ENCODE peak calls at places on chromosomes 6 and 20, in eight cellular contexts. One of them, this sample, is unnamed. For H3K9me3, the result is how much of the 10 kb centered on the place peaks cover.

GRCh38 chr6:132813173-132813856 is 1.1 kb upstream of the RPS12 start:
- DNase-seq in suprapubic skin: peak
- DNase-seq in CD4-positive, CD25-positive, alpha-beta regulatory T cell: peak
- DNase-seq in psoas muscle: peak
- DNase-seq in effector memory CD4-positive, alpha-beta T cell: peak
- DNase-seq in lower lobe of right lung: peak
- DNase-seq in A549: no peak
- DNase-seq in endodermal cell: peak
- DNase-seq in this sample: peak

GRCh38 chr6:155418017-155418749 is 37.5 kb downstream of the NOX3 start:
- DNase-seq in psoas muscle: no peak
- DNase-seq in lower lobe of right lung: no peak
- DNase-seq in suprapubic skin: peak
- DNase-seq in CD4-positive, CD25-positive, alpha-beta regulatory T cell: peak
- DNase-seq in A549: no peak
- DNase-seq in effector memory CD4-positive, alpha-beta T cell: peak
- DNase-seq in endodermal cell: no peak
- DNase-seq in this sample: peak

GRCh38 chr6:149221774-149222070 is 95.8 kb upstream of the TAB2 start:
- DNase-seq in A549: no peak
- DNase-seq in lower lobe of right lung: no peak
- DNase-seq in effector memory CD4-positive, alpha-beta T cell: no peak
- DNase-seq in CD4-positive, CD25-positive, alpha-beta regulatory T cell: no peak
- DNase-seq in endodermal cell: no peak
- DNase-seq in psoas muscle: no peak
- DNase-seq in suprapubic skin: no peak
- DNase-seq in this sample: no peak

GRCh38 chr6:166490671-166491500 is 95.6 kb downstream of the RAMACL start:
- DNase-seq in A549: no peak
- DNase-seq in endodermal cell: no peak
- DNase-seq in CD4-positive, CD25-positive, alpha-beta regulatory T cell: no peak
- DNase-seq in lower lobe of right lung: no peak
- DNase-seq in psoas muscle: peak
- DNase-seq in suprapubic skin: peak
- DNase-seq in effector memory CD4-positive, alpha-beta T cell: no peak
- DNase-seq in this sample: no peak

GRCh38 chr6:166771701-166772100 is 144.7 kb upstream of the RPS6KA2 start:
- DNase-seq in psoas muscle: no peak
- DNase-seq in endodermal cell: peak
- DNase-seq in effector memory CD4-positive, alpha-beta T cell: no peak
- DNase-seq in A549: no peak
- DNase-seq in CD4-positive, CD25-positive, alpha-beta regulatory T cell: no peak
- DNase-seq in lower lobe of right lung: no peak
- DNase-seq in suprapubic skin: no peak
- DNase-seq in this sample: no peak

GRCh38 chr20:14963262-14963663 is 625.9 kb upstream of the FLRT3 start:
- DNase-seq in CD4-positive, CD25-positive, alpha-beta regulatory T cell: no peak
- DNase-seq in endodermal cell: peak
- DNase-seq in suprapubic skin: no peak
- DNase-seq in A549: peak
- DNase-seq in psoas muscle: no peak
- DNase-seq in lower lobe of right lung: no peak
- DNase-seq in effector memory CD4-positive, alpha-beta T cell: no peak
- DNase-seq in this sample: no peak

GRCh38 chr20:63775096-63775978 is 35.8 kb downstream of the SLC2A4RG start:
- DNase-seq in psoas muscle: peak
- DNase-seq in CD4-positive, CD25-positive, alpha-beta regulatory T cell: peak
- DNase-seq in lower lobe of right lung: no peak
- DNase-seq in suprapubic skin: peak
- DNase-seq in endodermal cell: peak
- DNase-seq in effector memory CD4-positive, alpha-beta T cell: no peak
- DNase-seq in A549: no peak
- DNase-seq in this sample: no peak

GRCh38 chr6:81814365-81815109 is 62.1 kb upstream of the TENT5A start:
- DNase-seq in psoas muscle: no peak
- DNase-seq in CD4-positive, CD25-positive, alpha-beta regulatory T cell: peak
- DNase-seq in effector memory CD4-positive, alpha-beta T cell: no peak
- DNase-seq in suprapubic skin: no peak
- DNase-seq in lower lobe of right lung: no peak
- DNase-seq in endodermal cell: no peak
- DNase-seq in A549: no peak
- DNase-seq in this sample: no peak

GRCh38 chr20:20366551-20366895 is 1.4 kb upstream of the INSM1 start:
- DNase-seq in A549: no peak
- DNase-seq in CD4-positive, CD25-positive, alpha-beta regulatory T cell: no peak
- DNase-seq in lower lobe of right lung: no peak
- DNase-seq in suprapubic skin: no peak
- DNase-seq in effector memory CD4-positive, alpha-beta T cell: no peak
- DNase-seq in psoas muscle: no peak
- DNase-seq in endodermal cell: no peak
- DNase-seq in this sample: no peak

GRCh38 chr6:25122001-25122400 is 157.2 kb upstream of the CARMIL1 start:
- DNase-seq in lower lobe of right lung: no peak
- DNase-seq in effector memory CD4-positive, alpha-beta T cell: no peak
- DNase-seq in suprapubic skin: peak
- DNase-seq in endodermal cell: no peak
- DNase-seq in A549: no peak
- DNase-seq in psoas muscle: peak
- DNase-seq in CD4-positive, CD25-positive, alpha-beta regulatory T cell: no peak
- DNase-seq in this sample: no peak

GRCh38 chr6:11324453-11325023 is 92.1 kb upstream of the NEDD9 start:
- DNase-seq in suprapubic skin: no peak
- DNase-seq in CD4-positive, CD25-positive, alpha-beta regulatory T cell: peak
- DNase-seq in endodermal cell: no peak
- DNase-seq in effector memory CD4-positive, alpha-beta T cell: no peak
- DNase-seq in lower lobe of right lung: no peak
- DNase-seq in psoas muscle: no peak
- DNase-seq in A549: no peak
- DNase-seq in this sample: no peak

GRCh38 chr6:109059591-109060021 is 35.0 kb downstream of the SESN1 start:
- DNase-seq in psoas muscle: no peak
- DNase-seq in lower lobe of right lung: no peak
- DNase-seq in suprapubic skin: no peak
- DNase-seq in effector memory CD4-positive, alpha-beta T cell: no peak
- DNase-seq in A549: no peak
- DNase-seq in endodermal cell: no peak
- DNase-seq in CD4-positive, CD25-positive, alpha-beta regulatory T cell: peak
- DNase-seq in this sample: no peak

GRCh38 chr20:2729251-2729713 is 36.7 kb downstream of the EBF4 start:
- DNase-seq in lower lobe of right lung: no peak
- DNase-seq in endodermal cell: no peak
- DNase-seq in CD4-positive, CD25-positive, alpha-beta regulatory T cell: peak
- DNase-seq in suprapubic skin: no peak
- DNase-seq in psoas muscle: no peak
- DNase-seq in A549: no peak
- DNase-seq in effector memory CD4-positive, alpha-beta T cell: no peak
- DNase-seq in this sample: no peak

GRCh38 chr20:23583526-23583925 is 15.2 kb upstream of the CST9L start:
- DNase-seq in A549: no peak
- DNase-seq in endodermal cell: no peak
- DNase-seq in lower lobe of right lung: no peak
- DNase-seq in effector memory CD4-positive, alpha-beta T cell: no peak
- DNase-seq in CD4-positive, CD25-positive, alpha-beta regulatory T cell: no peak
- DNase-seq in psoas muscle: no peak
- DNase-seq in suprapubic skin: no peak
- DNase-seq in this sample: no peak
- H3K9me3 ChIP-seq in A549: under half
- H3K9me3 ChIP-seq in endodermal cell: under half
- H3K9me3 ChIP-seq in lower lobe of right lung: under half
- H3K9me3 ChIP-seq in effector memory CD4-positive, alpha-beta T cell: under half
- H3K9me3 ChIP-seq in CD4-positive, CD25-positive, alpha-beta regulatory T cell: under half
- H3K9me3 ChIP-seq in psoas muscle: under half
- H3K9me3 ChIP-seq in suprapubic skin: under half
- H3K9me3 ChIP-seq in this sample: under half

DNA sequence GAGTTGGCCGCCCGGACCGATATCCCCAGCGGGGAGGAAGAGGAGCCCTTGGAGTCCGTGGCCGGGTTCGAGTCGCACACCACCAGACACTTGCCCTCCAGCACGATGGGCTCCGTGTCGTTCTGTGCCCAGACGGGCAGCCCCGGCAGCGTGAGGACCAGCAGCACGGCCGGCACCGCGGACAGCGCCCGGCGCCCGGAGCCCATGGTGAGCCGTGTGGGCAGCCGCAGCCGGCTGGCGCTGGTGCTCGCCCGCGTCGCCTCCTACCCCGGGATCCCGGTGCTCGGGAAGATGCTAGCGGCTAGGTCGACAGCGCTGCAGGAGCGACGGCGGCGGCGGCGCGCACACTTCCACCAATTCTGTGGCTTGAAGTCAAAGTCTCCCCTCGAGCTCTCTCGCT is 1.4 kb downstream of the CBLN4 start:
- DNase-seq in psoas muscle: no peak
- DNase-seq in effector memory CD4-positive, alpha-beta T cell: no peak
- DNase-seq in endodermal cell: peak
- DNase-seq in lower lobe of right lung: peak
- DNase-seq in A549: no peak
- DNase-seq in suprapubic skin: no peak
- DNase-seq in CD4-positive, CD25-positive, alpha-beta regulatory T cell: no peak
- DNase-seq in this sample: no peak
- H3K9me3 ChIP-seq in psoas muscle: under half
- H3K9me3 ChIP-seq in effector memory CD4-positive, alpha-beta T cell: under half
- H3K9me3 ChIP-seq in endodermal cell: half or more
- H3K9me3 ChIP-seq in lower lobe of right lung: under half
- H3K9me3 ChIP-seq in A549: under half
- H3K9me3 ChIP-seq in suprapubic skin: under half
- H3K9me3 ChIP-seq in CD4-positive, CD25-positive, alpha-beta regulatory T cell: under half
- H3K9me3 ChIP-seq in this sample: under half

GRCh38 chr6:27451660-27452390 is 21.1 kb downstream of the ZNF184 start:
- DNase-seq in endodermal cell: no peak
- DNase-seq in lower lobe of right lung: no peak
- DNase-seq in CD4-positive, CD25-positive, alpha-beta regulatory T cell: no peak
- DNase-seq in A549: no peak
- DNase-seq in effector memory CD4-positive, alpha-beta T cell: no peak
- DNase-seq in psoas muscle: no peak
- DNase-seq in suprapubic skin: no peak
- DNase-seq in this sample: no peak

GRCh38 chr6:27448456-27448855 is 24.4 kb downstream of the ZNF184 start:
- DNase-seq in suprapubic skin: no peak
- DNase-seq in lower lobe of right lung: no peak
- DNase-seq in CD4-positive, CD25-positive, alpha-beta regulatory T cell: no peak
- DNase-seq in A549: no peak
- DNase-seq in endodermal cell: no peak
- DNase-seq in psoas muscle: no peak
- DNase-seq in effector memory CD4-positive, alpha-beta T cell: no peak
- DNase-seq in this sample: no peak

GRCh38 chr6:27452496-27452897 is 20.4 kb downstream of the ZNF184 start:
- DNase-seq in suprapubic skin: no peak
- DNase-seq in lower lobe of right lung: no peak
- DNase-seq in effector memory CD4-positive, alpha-beta T cell: no peak
- DNase-seq in psoas muscle: no peak
- DNase-seq in endodermal cell: no peak
- DNase-seq in A549: no peak
- DNase-seq in CD4-positive, CD25-positive, alpha-beta regulatory T cell: peak
- DNase-seq in this sample: no peak
- H3K9me3 ChIP-seq in suprapubic skin: half or more
- H3K9me3 ChIP-seq in lower lobe of right lung: half or more
- H3K9me3 ChIP-seq in effector memory CD4-positive, alpha-beta T cell: half or more
- H3K9me3 ChIP-seq in psoas muscle: half or more
- H3K9me3 ChIP-seq in endodermal cell: half or more
- H3K9me3 ChIP-seq in A549: half or more
- H3K9me3 ChIP-seq in CD4-positive, CD25-positive, alpha-beta regulatory T cell: half or more
- H3K9me3 ChIP-seq in this sample: half or more

GRCh38 chr20:38588303-38588702 is 7.3 kb downstream of the ADIG start:
- DNase-seq in effector memory CD4-positive, alpha-beta T cell: no peak
- DNase-seq in suprapubic skin: no peak
- DNase-seq in psoas muscle: no peak
- DNase-seq in lower lobe of right lung: no peak
- DNase-seq in CD4-positive, CD25-positive, alpha-beta regulatory T cell: no peak
- DNase-seq in endodermal cell: no peak
- DNase-seq in A549: no peak
- DNase-seq in this sample: no peak

GRCh38 chr20:38581830-38582358 is 897 bp downstream of the ADIG start:
- DNase-seq in psoas muscle: no peak
- DNase-seq in endodermal cell: no peak
- DNase-seq in A549: no peak
- DNase-seq in effector memory CD4-positive, alpha-beta T cell: no peak
- DNase-seq in CD4-positive, CD25-positive, alpha-beta regulatory T cell: no peak
- DNase-seq in lower lobe of right lung: no peak
- DNase-seq in suprapubic skin: no peak
- DNase-seq in this sample: no peak

GRCh38 chr20:38586181-38586525 is 5.2 kb downstream of the ADIG start:
- DNase-seq in endodermal cell: no peak
- DNase-seq in A549: no peak
- DNase-seq in suprapubic skin: no peak
- DNase-seq in psoas muscle: no peak
- DNase-seq in lower lobe of right lung: no peak
- DNase-seq in effector memory CD4-positive, alpha-beta T cell: no peak
- DNase-seq in CD4-positive, CD25-positive, alpha-beta regulatory T cell: no peak
- DNase-seq in this sample: no peak

GRCh38 chr20:38583306-38583705 is 2.3 kb downstream of the ADIG start:
- DNase-seq in psoas muscle: no peak
- DNase-seq in A549: no peak
- DNase-seq in suprapubic skin: no peak
- DNase-seq in effector memory CD4-positive, alpha-beta T cell: no peak
- DNase-seq in CD4-positive, CD25-positive, alpha-beta regulatory T cell: no peak
- DNase-seq in lower lobe of right lung: no peak
- DNase-seq in endodermal cell: no peak
- DNase-seq in this sample: no peak

DNA sequence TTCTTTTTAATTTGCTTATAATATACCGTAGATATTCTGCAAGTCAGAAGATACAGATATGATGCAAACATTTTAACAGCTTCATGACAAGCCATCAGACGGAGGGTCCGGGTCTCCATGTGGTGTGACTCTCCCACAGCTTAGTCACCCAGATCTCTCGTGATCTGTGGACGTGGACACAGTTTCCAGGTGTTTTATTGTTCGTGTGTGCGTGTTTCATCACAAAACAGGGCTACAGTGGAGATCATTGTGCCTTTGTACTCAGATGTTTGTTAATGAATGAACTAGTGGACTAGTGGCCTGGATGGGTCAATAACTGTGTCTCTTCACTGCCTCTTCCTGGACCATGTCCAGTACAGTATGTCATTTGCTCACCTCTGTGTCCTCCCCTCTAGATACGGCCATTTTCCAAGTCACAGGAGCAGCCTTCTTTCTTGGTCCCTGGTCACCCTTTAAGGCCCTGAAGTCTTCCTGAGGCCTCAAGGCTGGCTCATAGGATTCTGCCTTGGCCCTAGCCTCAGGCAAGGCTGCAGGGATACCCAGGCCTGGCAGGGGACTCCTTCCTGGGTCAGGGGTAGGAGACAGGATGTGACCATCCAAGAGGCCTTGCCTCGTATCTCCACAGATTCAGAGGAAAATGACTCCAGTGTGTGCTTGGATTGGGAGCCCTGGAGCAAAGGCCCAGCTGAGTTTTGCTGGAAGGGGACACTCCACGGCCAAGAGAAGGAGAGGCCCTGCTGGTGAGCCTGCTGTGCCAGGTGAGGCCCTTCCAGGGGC is 4.6 kb downstream of the ADIG start:
- DNase-seq in suprapubic skin: no peak
- DNase-seq in lower lobe of right lung: no peak
- DNase-seq in effector memory CD4-positive, alpha-beta T cell: no peak
- DNase-seq in psoas muscle: no peak
- DNase-seq in CD4-positive, CD25-positive, alpha-beta regulatory T cell: no peak
- DNase-seq in endodermal cell: no peak
- DNase-seq in A549: no peak
- DNase-seq in this sample: no peak
- H3K9me3 ChIP-seq in suprapubic skin: under half
- H3K9me3 ChIP-seq in lower lobe of right lung: under half
- H3K9me3 ChIP-seq in effector memory CD4-positive, alpha-beta T cell: under half
- H3K9me3 ChIP-seq in psoas muscle: under half
- H3K9me3 ChIP-seq in CD4-positive, CD25-positive, alpha-beta regulatory T cell: under half
- H3K9me3 ChIP-seq in endodermal cell: under half
- H3K9me3 ChIP-seq in A549: under half
- H3K9me3 ChIP-seq in this sample: under half